ENCODE peak calls at places on chromosome 2, in four cellular contexts. T is tibial artery, D is GM12878, N is endodermal cell. R is an unnamed sample. For H3K4me1 and H3K27me3, the result is how much of the 10 kb centered on the place peaks cover.

GRCh38 chr2:70703900-70704549 is 64.0 kb downstream of the ADD2 start:
- DNase-seq in T (no peak), D (no peak), N (peak), R (no peak)

GRCh38 chr2:158745067-158745865 is 49.9 kb upstream of the DAPL1 start:
- DNase-seq in T (no peak), D (no peak), N (peak), R (no peak)

GRCh38 chr2:117785740-117786139 is 28.8 kb upstream of the DDX18 start:
- DNase-seq in D (no peak), T (no peak), N (peak), R (no peak)

GRCh38 chr2:101047774-101048173 is 45.7 kb downstream of the RPL31 start:
- DNase-seq in D (no peak), N (no peak), T (no peak), R (no peak)

GRCh38 chr2:106159867-106160785 is 34.0 kb downstream of the UXS1 start:
- DNase-seq in N (no peak), T (no peak), D (no peak), R (no peak)

GRCh38 chr2:128308284-128308731 is 10.4 kb downstream of the HS6ST1 start:
- DNase-seq in N (peak), D (no peak), T (peak), R (no peak)

GRCh38 chr2:174326880-174327558 is 7.7 kb upstream of the SP9 start:
- DNase-seq in T (no peak), D (no peak), N (peak), R (no peak)

GRCh38 chr2:135742307-135742838 is 718 bp downstream of the UBXN4 start:
- DNase-seq in T (peak), D (no peak), N (no peak), R (peak)

GRCh38 chr2:232420463-232421188 is 14.0 kb downstream of the ALPG start:
- DNase-seq in T (no peak), D (no peak), N (peak), R (no peak)

GRCh38 chr2:234678721-234679120 is 181.8 kb upstream of the ARL4C start:
- DNase-seq in T (no peak), N (peak), D (no peak), R (no peak)

GRCh38 chr2:177543007-177543760 is 150.6 kb downstream of the AGPS start:
- DNase-seq in N (no peak), T (no peak), D (no peak), R (no peak)

GRCh38 chr2:85794038-85794441 is 40.2 kb downstream of the ATOH8 start:
- DNase-seq in D (no peak), T (no peak), N (no peak), R (no peak)

GRCh38 chr2:85796046-85796548 is 42.3 kb downstream of the ATOH8 start:
- DNase-seq in N (no peak), T (peak), D (no peak), R (no peak)

GRCh38 chr2:85795331-85796045 is 41.7 kb downstream of the ATOH8 start:
- DNase-seq in T (peak), D (no peak), N (no peak), R (no peak)

GRCh38 chr2:85793584-85793983 is 39.8 kb downstream of the ATOH8 start:
- DNase-seq in T (no peak), D (no peak), N (no peak), R (no peak)

GRCh38 chr2:85794491-85795121 is 40.8 kb downstream of the ATOH8 start:
- DNase-seq in D (no peak), T (peak), N (no peak), R (no peak)
- H3K4me1 ChIP-seq in D (under half), T (half or more), N (under half), R (half or more)

GRCh38 chr2:176129825-176130152 is 284 bp downstream of the HOXD8 start:
- DNase-seq in T (no peak), D (no peak), N (peak), R (no peak)

GRCh38 chr2:176130153-176130916 is 830 bp downstream of the HOXD8 start:
- DNase-seq in N (peak), T (no peak), D (no peak), R (no peak)

GRCh38 chr2:176132397-176133086 is 3.0 kb downstream of the HOXD8 start:
- DNase-seq in T (no peak), D (no peak), N (peak), R (no peak)

GRCh38 chr2:176131617-176132396 is 2.3 kb downstream of the HOXD8 start:
- DNase-seq in N (no peak), T (no peak), D (no peak), R (no peak)

GRCh38 chr2:176130917-176131616 is 1.6 kb downstream of the HOXD8 start:
- DNase-seq in T (no peak), N (no peak), D (no peak), R (no peak)
- H3K27me3 ChIP-seq in T (under half), N (half or more), D (under half), R (half or more)

GRCh38 chr2:46164581-46165301 is 132.5 kb upstream of the EPAS1 start:
- DNase-seq in D (no peak), T (peak), N (no peak), R (peak)
- H3K4me1 ChIP-seq in D (under half), T (under half), N (under half), R (under half)

GRCh38 chr2:126802316-126802715 is 96.4 kb upstream of the TEX51 start:
- DNase-seq in D (no peak), T (no peak), N (no peak), R (no peak)
- H3K27me3 ChIP-seq in D (under half), T (under half), N (under half), R (under half)

DNA sequence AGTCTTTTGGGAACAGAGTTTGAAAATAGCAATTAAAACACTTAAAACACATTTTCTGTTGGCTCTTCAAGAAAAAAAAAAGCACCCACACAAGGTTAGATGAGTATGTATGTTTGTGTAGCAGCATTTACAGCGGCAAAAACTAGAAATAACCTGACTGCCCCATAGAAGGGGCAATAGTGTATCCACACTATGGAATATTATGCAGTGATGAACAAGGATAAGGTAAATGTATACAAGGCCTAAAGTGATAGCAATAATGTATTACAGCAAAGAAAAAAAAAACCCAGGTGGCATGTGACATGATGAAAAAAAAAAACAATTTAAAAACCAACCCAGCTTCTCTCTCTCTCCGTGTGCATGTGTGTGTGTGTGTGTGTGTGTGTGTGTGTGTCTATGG is 34.8 kb downstream of the POLR1A start:
- DNase-seq in T (no peak), D (no peak), N (no peak), R (no peak)
- H3K4me1 ChIP-seq in T (under half), D (under half), N (under half), R (under half)

DNA sequence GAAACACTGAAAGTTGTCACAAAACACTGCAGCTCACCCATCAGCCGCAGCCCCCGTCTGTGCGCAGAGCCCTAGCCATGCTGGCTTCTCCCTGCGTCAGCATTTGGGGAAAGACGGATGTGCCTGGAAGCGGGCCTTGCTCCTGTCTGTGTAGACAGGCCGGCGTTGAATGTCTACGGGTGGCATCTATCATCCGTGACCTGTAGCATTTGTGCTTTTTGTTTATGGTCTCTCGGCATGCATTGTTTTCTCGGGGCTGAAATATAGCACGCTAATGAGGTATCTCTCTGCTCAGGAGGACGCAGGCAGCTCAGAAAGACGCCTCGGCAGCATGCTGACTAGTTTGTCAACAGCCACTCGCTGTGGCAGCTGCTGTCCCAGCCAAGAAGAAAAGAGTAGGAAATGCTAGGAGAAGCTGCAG is 138.7 kb downstream of the GLI2 start:
- DNase-seq in N (no peak), T (no peak), D (no peak), R (no peak)
- H3K27me3 ChIP-seq in N (under half), T (under half), D (under half), R (under half)

GRCh38 chr2:88483200-88483599 is 30.7 kb upstream of the FOXI3 start:
- DNase-seq in T (no peak), N (no peak), D (no peak), R (no peak)

GRCh38 chr2:88492002-88492401 is 39.5 kb upstream of the FOXI3 start:
- DNase-seq in D (no peak), N (no peak), T (no peak), R (no peak)

GRCh38 chr2:88493481-88493880 is 41.0 kb upstream of the FOXI3 start:
- DNase-seq in T (no peak), N (no peak), D (no peak), R (no peak)

GRCh38 chr2:88489181-88489580 is 36.7 kb upstream of the FOXI3 start:
- DNase-seq in D (no peak), T (no peak), N (no peak), R (no peak)
- H3K4me1 ChIP-seq in D (under half), T (under half), N (under half), R (under half)

R was measured in gastrocnemius medialis.